ENCODE peak calls at places on chromosomes 1 and 21, in four cellular contexts. R, C, N and Q are unnamed samples.

GRCh38 chr21:33981341-33982101 is 65.9 kb upstream of the ATP5PO start:
- DNase-seq in R (no peak), C (no peak), N (no peak), Q (no peak)

GRCh38 chr1:68808351-68808750 is 311.5 kb upstream of the DEPDC1 start:
- DNase-seq in C (no peak), R (no peak), N (no peak), Q (no peak)

GRCh38 chr1:241424480-241424971 is 67.5 kb upstream of the RGS7 start:
- DNase-seq in C (no peak), R (no peak), N (no peak), Q (no peak)

GRCh38 chr1:193562121-193562520 is 375.7 kb upstream of the B3GALT2 start:
- DNase-seq in C (no peak), R (no peak), N (no peak), Q (no peak)

GRCh38 chr1:183097438-183098051 is 74.3 kb downstream of the LAMC1 start:
- DNase-seq in N (no peak), C (no peak), R (no peak), Q (no peak)

GRCh38 chr1:156140879-156141707 is 12.3 kb upstream of the SEMA4A start:
- DNase-seq in C (no peak), R (no peak), N (peak), Q (no peak)

GRCh38 chr21:31343680-31344480 is at the start of gene TIAM1:
- DNase-seq in R (peak), C (peak), N (peak), Q (no peak)

GRCh38 chr1:207959995-207960745 is 49.2 kb upstream of the CD34 start:
- DNase-seq in C (no peak), R (no peak), N (no peak), Q (no peak)

GRCh38 chr1:160374701-160375443 is 8.0 kb downstream of the NHLH1 start:
- DNase-seq in N (no peak), R (no peak), C (no peak), Q (no peak)

GRCh38 chr1:209839875-209840491 is 12.2 kb downstream of the UTP25 start:
- DNase-seq in N (no peak), R (no peak), C (peak), Q (peak)

GRCh38 chr1:177960939-177961622 is 8.8 kb downstream of the SEC16B start:
- DNase-seq in N (no peak), R (no peak), C (no peak), Q (no peak)

GRCh38 chr1:17244826-17245740 is 3.8 kb upstream of the PADI3 start:
- DNase-seq in R (no peak), N (no peak), C (no peak), Q (no peak)

GRCh38 chr1:9826087-9826486 is 2.3 kb upstream of the CLSTN1 start:
- DNase-seq in C (no peak), R (no peak), N (no peak), Q (no peak)

GRCh38 chr1:33181038-33181861 is 593 bp downstream of the TRIM62 start:
- DNase-seq in R (peak), N (peak), C (peak), Q (no peak)

GRCh38 chr1:67632356-67632755 is 52.6 kb upstream of the GADD45A start:
- DNase-seq in R (no peak), C (no peak), N (no peak), Q (no peak)

GRCh38 chr21:42562258-42562657 is 48.6 kb downstream of the SLC37A1 start:
- DNase-seq in N (no peak), R (no peak), C (no peak), Q (no peak)

GRCh38 chr1:243483084-243483845 is 227.4 kb downstream of the SDCCAG8 start:
- DNase-seq in N (no peak), R (no peak), C (no peak), Q (no peak)

GRCh38 chr1:208207388-208208131 is 36.6 kb downstream of the PLXNA2 start:
- DNase-seq in C (no peak), N (peak), R (peak), Q (peak)

GRCh38 chr1:240234477-240235225 is 143.0 kb downstream of the FMN2 start:
- DNase-seq in C (peak), N (no peak), R (no peak), Q (no peak)

DNA sequence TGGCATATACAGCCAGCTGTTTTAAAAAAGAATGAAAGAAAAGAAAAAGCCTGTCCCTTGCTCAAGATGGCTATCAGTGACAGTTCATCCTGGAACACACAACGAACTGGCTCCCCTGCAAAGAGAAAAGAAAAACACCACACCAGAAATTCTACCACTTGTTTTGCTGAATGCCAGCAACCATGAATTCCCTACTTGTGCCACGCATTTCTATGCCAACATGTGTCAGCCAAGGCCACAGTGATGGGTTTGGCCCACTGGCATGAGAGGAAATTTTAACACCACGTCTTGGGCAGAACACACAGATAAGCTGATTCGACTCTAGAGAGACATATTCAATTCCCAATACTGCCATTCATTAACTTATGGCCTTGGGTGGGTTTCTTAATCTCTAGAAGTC is 64.0 kb downstream of the CAPZB start:
- DNase-seq in N (no peak), C (no peak), R (no peak), Q (no peak)
- TF ChIP-seq CTCF in N (no peak), C (no peak), R (no peak), Q (no peak)

GRCh38 chr1:2232255-2232915 is 4.3 kb downstream of the SKI start:
- DNase-seq in N (no peak), C (no peak), R (no peak), Q (no peak)
- H3K4me3 ChIP-seq in N (peak), C (peak), R (no peak), Q (peak)

GRCh38 chr1:154329152-154329521 is 3.8 kb downstream of the ATP8B2 start:
- DNase-seq in R (no peak), N (no peak), C (no peak), Q (no peak)
- TF ChIP-seq CTCF in R (no peak), N (no peak), C (peak), Q (peak)

GRCh38 chr1:2546515-2547209 is 9.5 kb upstream of the TNFRSF14 start:
- DNase-seq in C (peak), R (peak), N (peak), Q (no peak)

GRCh38 chr1:2547210-2548067 is 8.7 kb upstream of the TNFRSF14 start:
- DNase-seq in C (peak), N (no peak), R (no peak), Q (no peak)

GRCh38 chr1:2544875-2545638 is 11.1 kb upstream of the TNFRSF14 start:
- DNase-seq in C (no peak), N (no peak), R (no peak), Q (no peak)

GRCh38 chr1:2545754-2546514 is 10.2 kb upstream of the TNFRSF14 start:
- DNase-seq in C (peak), N (peak), R (peak), Q (no peak)

DNA sequence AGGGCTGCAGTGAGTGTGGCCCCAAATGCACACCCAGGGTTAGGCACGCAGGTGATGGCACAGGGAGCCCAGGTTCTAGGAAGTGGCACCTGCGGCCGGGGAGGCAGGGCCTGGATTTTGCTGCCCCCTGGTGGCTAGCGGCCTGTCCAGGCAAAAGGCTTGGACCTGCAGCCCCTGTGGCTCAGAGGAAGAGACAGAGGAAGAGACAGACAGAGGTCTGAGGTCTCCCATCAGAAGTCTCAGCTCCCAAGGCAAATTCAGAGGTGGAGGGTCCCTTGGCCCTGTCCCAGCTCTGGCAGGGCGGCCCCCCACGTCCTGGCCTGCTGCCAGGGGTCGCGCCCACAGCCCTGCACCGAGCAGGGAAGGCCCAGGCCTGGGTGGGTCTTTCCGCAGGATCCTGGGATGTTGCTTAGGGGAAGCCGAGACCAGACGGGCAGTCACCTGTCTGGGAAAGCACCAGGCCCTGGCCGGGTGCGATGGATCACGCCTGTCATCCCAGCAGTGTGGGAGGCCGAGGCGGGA is 8.0 kb upstream of the TNFRSF14 start:
- DNase-seq in N (peak), C (peak), R (peak), Q (no peak)
- H3K4me3 ChIP-seq in N (peak), C (peak), R (no peak), Q (no peak)

DNA sequence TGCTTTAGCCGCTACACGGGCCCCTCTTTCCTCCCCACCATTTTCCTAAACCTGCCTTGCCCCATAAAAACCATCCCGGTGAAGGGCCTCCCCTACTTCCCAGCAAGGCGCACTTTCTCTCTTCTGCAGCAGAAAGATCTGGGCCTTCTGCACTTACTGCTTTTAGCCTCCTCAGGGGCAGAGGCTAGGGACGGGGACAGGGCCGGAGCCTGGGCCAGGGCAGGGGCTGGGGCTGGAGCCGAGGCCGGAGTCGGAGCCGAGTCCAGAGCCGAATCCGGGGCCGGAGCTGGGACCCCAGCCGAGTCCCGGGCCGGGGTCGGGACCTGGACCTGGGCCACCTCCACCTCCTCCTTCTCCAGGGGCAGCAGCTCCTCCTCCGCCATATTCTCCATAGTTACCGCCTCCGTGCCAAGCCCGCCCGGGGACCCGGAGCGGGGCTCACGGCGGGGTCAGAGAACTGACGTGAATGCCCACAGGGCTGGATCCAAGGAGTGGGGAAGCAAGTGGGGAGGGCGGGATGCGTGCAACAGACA is 366 bp downstream of the TRMT1L start:
- DNase-seq in R (no peak), C (no peak), N (no peak), Q (no peak)
- TF ChIP-seq CTCF in R (no peak), C (no peak), N (no peak), Q (no peak)

GRCh38 chr1:62439652-62440371 is 3.0 kb downstream of the USP1 start:
- DNase-seq in N (no peak), C (no peak), R (no peak), Q (no peak)
- H3K4me3 ChIP-seq in N (no peak), C (peak), R (no peak), Q (no peak)